ENCODE peak calls at places on chromosomes 5 and 9, in six cellular contexts. T is GM03348, B is GM10248, Z is GF-D8, H is IMR-90, D is activated T-helper 1 cell treated with Interleukin-2 at 50 U/mL for 16 hours. C is an unnamed sample.

GRCh38 chr5:158716668-158717067 is 383.0 kb downstream of the EBF1 start:
- DNase-seq in T (no peak), D (no peak), B (no peak), H (no peak), Z (no peak), C (no peak)

GRCh38 chr9:108743426-108743825 is 112.4 kb downstream of the ACTL7B start:
- DNase-seq in B (no peak), Z (no peak), H (no peak), D (no peak), T (no peak), C (no peak)

GRCh38 chr9:37693265-37693664 is 42.5 kb downstream of the FRMPD1 start:
- DNase-seq in T (peak), B (no peak), Z (no peak), H (peak), D (no peak), C (no peak)

GRCh38 chr5:115170128-115170923 is 618 bp upstream of the TRIM36 start:
- DNase-seq in T (no peak), H (peak), B (no peak), D (no peak), Z (no peak), C (no peak)

GRCh38 chr5:150261231-150261630 is 28.3 kb downstream of the CAMK2A start:
- DNase-seq in H (peak), Z (no peak), B (no peak), T (peak), D (no peak), C (no peak)

GRCh38 chr5:1431896-1432295 is 13.3 kb downstream of the SLC6A3 start:
- DNase-seq in D (no peak), Z (no peak), H (no peak), B (no peak), T (no peak), C (no peak)

GRCh38 chr5:96649938-96650540 is 12.1 kb upstream of the CAST start:
- DNase-seq in D (no peak), Z (no peak), T (no peak), H (no peak), B (no peak), C (no peak)

GRCh38 chr5:14101922-14102321 is 41.2 kb upstream of the TRIO start:
- DNase-seq in T (peak), D (no peak), Z (no peak), H (peak), B (no peak), C (no peak)

GRCh38 chr9:114082017-114082735 is 4.1 kb upstream of the AMBP start:
- DNase-seq in D (peak), B (peak), Z (peak), H (peak), T (peak), C (peak)

GRCh38 chr5:36696059-36696673 is 89.8 kb downstream of the SLC1A3 start:
- DNase-seq in D (peak), T (peak), H (peak), Z (no peak), B (peak), C (peak)

GRCh38 chr5:36507332-36507952 is 99.0 kb upstream of the SLC1A3 start:
- DNase-seq in Z (peak), T (peak), B (peak), H (peak), D (peak), C (peak)

GRCh38 chr9:27467486-27467885 is 56.6 kb upstream of the IFNK start:
- DNase-seq in T (no peak), B (no peak), H (no peak), D (no peak), Z (no peak), C (no peak)

GRCh38 chr5:131224387-131225191 is 39.3 kb upstream of the CDC42SE2 start:
- DNase-seq in T (no peak), B (peak), Z (peak), D (no peak), H (no peak), C (no peak)

GRCh38 chr9:127537792-127538191 is 74.3 kb upstream of the STXBP1 start:
- DNase-seq in H (no peak), Z (no peak), T (no peak), B (no peak), D (no peak), C (no peak)

GRCh38 chr5:129905467-129906176 is 1.4 kb downstream of the CHSY3 start:
- DNase-seq in D (no peak), H (peak), T (no peak), B (no peak), Z (no peak), C (no peak)

GRCh38 chr5:168978015-168978414 is 322.9 kb downstream of the SLIT3 start:
- DNase-seq in H (peak), D (no peak), T (peak), B (no peak), Z (no peak), C (no peak)

GRCh38 chr5:96065577-96066385 is 104.1 kb upstream of the ELL2 start:
- DNase-seq in Z (no peak), T (no peak), H (no peak), B (no peak), D (no peak), C (no peak)

GRCh38 chr9:14098102-14098501 is 215.8 kb downstream of the NFIB start:
- DNase-seq in T (no peak), Z (no peak), H (peak), B (no peak), D (no peak), C (no peak)

GRCh38 chr5:69285448-69286116 is 47.0 kb downstream of the CCDC125 start:
- DNase-seq in Z (no peak), B (no peak), H (no peak), T (no peak), D (no peak), C (no peak)

GRCh38 chr5:77892061-77893010 is 116.2 kb upstream of the TBCA start:
- DNase-seq in H (no peak), T (no peak), B (no peak), Z (no peak), D (no peak), C (no peak)

GRCh38 chr5:173785421-173785820 is 102.7 kb upstream of the CPEB4 start:
- DNase-seq in T (no peak), B (no peak), D (no peak), Z (no peak), H (no peak), C (no peak)

GRCh38 chr9:120783611-120784047 is 9.6 kb downstream of the FBXW2 start:
- DNase-seq in Z (peak), B (no peak), T (peak), D (no peak), H (peak), C (no peak)

GRCh38 chr9:15722888-15723287 is 170.0 kb downstream of the CCDC171 start:
- DNase-seq in H (peak), T (no peak), B (no peak), Z (no peak), D (no peak), C (no peak)

GRCh38 chr5:137405393-137405792 is 93.7 kb downstream of the SPOCK1 start:
- DNase-seq in Z (no peak), T (no peak), H (no peak), B (no peak), D (no peak), C (no peak)

GRCh38 chr9:126128494-126129142 is 198.0 kb upstream of the MVB12B start:
- DNase-seq in D (no peak), H (no peak), Z (no peak), B (no peak), T (peak), C (no peak)

GRCh38 chr9:128333368-128333969 is 6.9 kb upstream of the SLC27A4 start:
- DNase-seq in Z (no peak), T (no peak), D (no peak), B (no peak), H (no peak), C (no peak)

GRCh38 chr5:161406880-161407279 is 139.6 kb downstream of the GABRB2 start:
- DNase-seq in H (no peak), B (no peak), D (no peak), T (no peak), Z (no peak), C (no peak)

GRCh38 chr9:70043689-70044449 is at the start of gene MAMDC2:
- DNase-seq in B (no peak), H (peak), Z (no peak), T (peak), D (no peak), C (no peak)

GRCh38 chr5:169347786-169348185 is 46.8 kb upstream of the SLIT3 start:
- DNase-seq in D (no peak), H (no peak), Z (no peak), B (no peak), T (peak), C (no peak)

GRCh38 chr9:135251331-135251761 is 163.9 kb downstream of the OLFM1 start:
- DNase-seq in B (no peak), D (no peak), Z (no peak), T (no peak), H (no peak), C (no peak)

GRCh38 chr5:34519489-34520220 is 136.5 kb upstream of the RAI14 start:
- DNase-seq in D (no peak), H (peak), B (no peak), Z (no peak), T (no peak), C (no peak)

GRCh38 chr5:76561247-76561891 is 61.8 kb downstream of the F2RL2 start:
- DNase-seq in T (no peak), B (no peak), Z (no peak), D (no peak), H (no peak), C (no peak)

GRCh38 chr9:37970301-37971106 is 66.6 kb upstream of the SLC25A51 start:
- DNase-seq in Z (no peak), H (no peak), D (no peak), B (no peak), T (no peak), C (no peak)

GRCh38 chr5:67910599-67910998 is 305.0 kb upstream of the PIK3R1 start:
- DNase-seq in B (no peak), D (no peak), H (no peak), T (no peak), Z (no peak), C (no peak)

C was measured in amniotic stem cell.